ENCODE peak calls at places on chromosomes 1 and 21, in four cellular contexts. C, R, G and T are unnamed samples. For H3K9me3, the result is how much of the 10 kb centered on the place peaks cover.

GRCh38 chr1:203340112-203340804 is 10.7 kb downstream of the FMOD start:
- DNase-seq in R (peak), G (peak), C (peak), T (peak)

GRCh38 chr1:37372740-37373139 is 101.6 kb upstream of the ZC3H12A start:
- DNase-seq in C (no peak), G (no peak), R (no peak), T (no peak)

GRCh38 chr1:24996983-24997893 is 67.2 kb upstream of the RUNX3 start:
- DNase-seq in C (no peak), G (peak), R (no peak), T (no peak)

GRCh38 chr1:8358897-8359616 is 41.1 kb downstream of the SLC45A1 start:
- DNase-seq in R (no peak), G (no peak), C (no peak), T (no peak)

GRCh38 chr1:54805466-54805865 is 4.3 kb upstream of the TTC22 start:
- DNase-seq in R (no peak), C (no peak), G (no peak), T (no peak)

GRCh38 chr1:174239541-174239940 is 80.2 kb downstream of the RABGAP1L start:
- DNase-seq in R (no peak), C (no peak), G (no peak), T (no peak)

GRCh38 chr1:73176902-73177301 is 894.6 kb upstream of the NEGR1 start:
- DNase-seq in R (no peak), G (no peak), C (no peak), T (no peak)

GRCh38 chr1:241715956-241716355 is 63.9 kb downstream of the WDR64 start:
- DNase-seq in C (no peak), G (no peak), R (no peak), T (no peak)

GRCh38 chr1:33698316-33699035 is 165.4 kb upstream of the HMGB4 start:
- DNase-seq in R (no peak), G (no peak), C (no peak), T (no peak)

GRCh38 chr1:230863449-230863848 is 4.9 kb downstream of the C1orf198 start:
- DNase-seq in C (no peak), G (peak), R (peak), T (no peak)

GRCh38 chr1:25640646-25641328 is 24.2 kb downstream of the MAN1C1 start:
- DNase-seq in C (no peak), G (no peak), R (no peak), T (no peak)

GRCh38 chr1:209838537-209838936 is 10.8 kb downstream of the UTP25 start:
- DNase-seq in R (peak), G (peak), C (no peak), T (no peak)

GRCh38 chr1:16204634-16205332 is 7.7 kb downstream of the ARHGEF19 start:
- DNase-seq in C (no peak), G (no peak), R (peak), T (no peak)

GRCh38 chr1:172352435-172352834 is 68.0 kb upstream of the C1orf105 start:
- DNase-seq in G (no peak), R (no peak), C (no peak), T (no peak)

GRCh38 chr1:21665711-21666571 is 3.2 kb downstream of the RAP1GAP start:
- DNase-seq in G (no peak), R (peak), C (peak), T (no peak)

GRCh38 chr1:31038360-31038759 is 27.2 kb downstream of the PUM1 start:
- DNase-seq in C (no peak), R (no peak), G (no peak), T (no peak)

GRCh38 chr1:207868252-207868768 is 42.6 kb downstream of the CD34 start:
- DNase-seq in G (no peak), C (peak), R (peak), T (no peak)

GRCh38 chr21:34882719-34883131 is 166.4 kb downstream of the RUNX1 start:
- DNase-seq in C (no peak), R (no peak), G (no peak), T (no peak)

GRCh38 chr1:33122483-33123170 is 41.7 kb downstream of the AZIN2 start:
- DNase-seq in R (no peak), C (no peak), G (no peak), T (no peak)

GRCh38 chr1:37614105-37614504 is 18.4 kb upstream of the GNL2 start:
- DNase-seq in R (no peak), G (no peak), C (no peak), T (no peak)

GRCh38 chr1:168801032-168801745 is 72.2 kb upstream of the DPT start:
- DNase-seq in R (no peak), G (peak), C (no peak), T (no peak)

GRCh38 chr21:42781150-42781980 is 98.0 kb downstream of the WDR4 start:
- DNase-seq in G (peak), C (peak), R (peak), T (no peak)

GRCh38 chr1:201455098-201455497 is 13.9 kb downstream of the PHLDA3 start:
- DNase-seq in G (no peak), R (no peak), C (no peak), T (no peak)

GRCh38 chr1:193031431-193031830 is 27.7 kb downstream of the UCHL5 start:
- DNase-seq in C (no peak), G (peak), R (no peak), T (no peak)

GRCh38 chr21:34243562-34243961 is 120.2 kb upstream of the KCNE2 start:
- DNase-seq in R (peak), C (no peak), G (peak), T (no peak)

GRCh38 chr1:41957568-41957967 is 38.8 kb upstream of the HIVEP3 start:
- DNase-seq in R (no peak), C (no peak), G (no peak), T (no peak)

GRCh38 chr1:204714861-204715511 is 29.4 kb upstream of the LRRN2 start:
- DNase-seq in R (no peak), C (no peak), G (no peak), T (no peak)

GRCh38 chr1:29833596-29833995 is 597.3 kb downstream of the PTPRU start:
- DNase-seq in G (no peak), R (peak), C (no peak), T (no peak)

GRCh38 chr1:56821462-56821797 is 2.2 kb upstream of the FYB2 start:
- DNase-seq in G (peak), R (no peak), C (no peak), T (no peak)

GRCh38 chr1:222243902-222244301 is 304.0 kb downstream of the HHIPL2 start:
- DNase-seq in G (no peak), R (no peak), C (no peak), T (no peak)

GRCh38 chr1:46806196-46807020 is 7.6 kb downstream of the CYP4B1 start:
- DNase-seq in R (peak), C (peak), G (peak), T (no peak)

GRCh38 chr1:194045416-194045815 is 859.0 kb upstream of the B3GALT2 start:
- DNase-seq in G (no peak), R (no peak), C (no peak), T (no peak)

GRCh38 chr1:197958438-197958837 is 41.3 kb downstream of the LHX9 start:
- DNase-seq in G (no peak), C (no peak), R (no peak), T (no peak)

GRCh38 chr1:213940947-213941346 is 46.8 kb upstream of the PROX1 start:
- DNase-seq in G (no peak), R (no peak), C (no peak), T (no peak)

GRCh38 chr1:204314209-204314892 is 45.4 kb downstream of the PLEKHA6 start:
- DNase-seq in G (peak), R (no peak), C (no peak), T (no peak)

GRCh38 chr1:98203461-98203860 is 282.6 kb upstream of the DPYD start:
- DNase-seq in G (no peak), C (no peak), R (no peak), T (no peak)

DNA sequence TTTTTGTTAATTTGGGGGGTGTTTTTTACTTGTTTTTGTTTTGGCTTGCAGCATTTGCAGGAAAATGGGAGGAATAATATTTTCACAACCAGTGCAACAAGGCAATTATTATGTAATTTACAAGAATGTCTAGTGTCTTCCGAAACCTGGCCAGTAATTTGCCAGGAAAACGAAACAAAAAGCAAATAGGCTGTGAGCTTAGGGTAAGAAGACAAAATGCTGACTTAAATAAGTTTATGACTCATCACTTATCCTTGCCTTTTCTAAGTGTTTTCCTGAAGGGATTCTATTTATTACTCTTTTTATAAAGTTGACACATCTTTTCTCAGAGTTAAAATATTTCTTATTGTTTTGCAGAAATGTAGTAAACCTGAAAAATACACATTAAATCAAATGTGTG is 49.8 kb downstream of the KCNT2 start:
- DNase-seq in C (peak), R (no peak), G (peak), T (no peak)
- H3K4me3 ChIP-seq in C (no peak), R (no peak), G (no peak), T (no peak)

DNA sequence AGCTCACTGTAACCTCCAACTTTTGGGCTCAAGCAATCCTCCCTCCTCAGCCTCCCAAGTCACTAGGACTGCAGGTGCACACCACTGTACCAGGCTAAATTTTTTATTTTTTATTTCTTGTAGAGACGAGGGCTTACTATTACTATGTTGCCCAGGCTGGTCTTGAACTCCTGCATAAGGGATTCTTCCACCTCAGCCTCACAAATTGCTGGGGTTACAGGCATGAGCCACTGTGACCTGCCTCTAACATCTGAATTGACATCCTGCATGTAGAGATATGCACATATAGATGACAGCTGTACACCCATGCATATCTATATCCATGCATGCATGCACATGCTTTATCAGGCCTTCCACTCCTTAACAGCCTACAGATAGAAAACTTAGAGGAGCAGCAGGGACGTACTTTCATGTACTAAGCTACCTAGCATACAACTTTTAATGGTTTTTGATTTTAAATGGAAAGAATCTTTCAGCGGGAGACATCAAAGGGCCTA is 740.9 kb upstream of the TPTE start:
- DNase-seq in C (no peak), G (no peak), R (no peak), T (no peak)
- H3K9me3 ChIP-seq in C (half or more), G (under half), R (half or more), T (under half)

GRCh38 chr21:36694041-36694515 is 4.8 kb upstream of the SIM2 start:
- DNase-seq in G (no peak), C (no peak), R (no peak), T (no peak)

GRCh38 chr21:36693144-36694040 is 5.5 kb upstream of the SIM2 start:
- DNase-seq in R (no peak), G (no peak), C (no peak), T (no peak)

GRCh38 chr21:36695283-36695634 is 3.7 kb upstream of the SIM2 start:
- DNase-seq in G (no peak), R (no peak), C (no peak), T (no peak)

GRCh38 chr21:36695671-36696389 is 3.1 kb upstream of the SIM2 start:
- DNase-seq in R (no peak), C (no peak), G (no peak), T (no peak)

DNA sequence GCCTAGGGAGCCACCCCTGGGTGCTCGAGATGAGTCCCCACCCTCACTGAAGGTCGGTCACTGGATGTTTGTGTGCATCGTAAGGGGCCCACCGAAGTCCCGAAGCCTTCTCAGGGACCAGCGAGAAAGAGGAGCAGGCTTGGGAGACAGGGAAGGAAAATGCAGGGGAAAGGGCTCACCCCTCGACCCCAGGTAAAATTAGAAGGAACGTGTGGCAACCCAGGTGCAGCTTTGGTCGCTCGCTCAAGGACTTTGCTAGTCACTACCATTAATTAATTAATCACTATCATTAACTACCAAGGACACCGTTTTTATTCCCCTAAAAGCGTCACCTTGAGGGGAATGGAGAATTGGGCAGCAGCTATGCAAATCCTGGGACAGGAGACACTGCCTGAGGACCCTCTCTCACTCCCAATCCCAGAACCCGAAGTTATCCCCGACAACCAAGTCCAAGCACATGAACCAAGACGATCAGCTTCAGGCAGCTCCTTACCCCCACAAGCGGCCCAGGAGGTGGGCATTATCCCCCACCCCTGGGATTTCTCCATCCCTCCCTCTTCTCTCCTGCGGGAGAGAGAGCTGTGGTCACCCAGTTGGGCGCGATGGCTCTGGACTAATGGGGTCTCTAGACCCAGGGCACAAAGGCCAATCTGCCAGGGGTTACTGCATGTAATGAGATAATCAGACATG is 4.2 kb upstream of the SIM2 start:
- DNase-seq in R (no peak), C (no peak), G (no peak), T (no peak)
- H3K4me3 ChIP-seq in R (no peak), C (no peak), G (no peak), T (no peak)

GRCh38 chr1:2934642-2935081 is 86.6 kb upstream of the ACTRT2 start:
- DNase-seq in C (no peak), G (no peak), R (no peak), T (no peak)
- H3K9me3 ChIP-seq in C (under half), G (under half), R (under half), T (under half)

GRCh38 chr1:167500283-167500860 is 18.0 kb downstream of the CD247 start:
- DNase-seq in R (no peak), C (no peak), G (no peak), T (no peak)
- H3K4me3 ChIP-seq in R (no peak), C (no peak), G (no peak), T (no peak)

GRCh38 chr1:63320024-63320799 is 2.2 kb upstream of the FOXD3 start:
- DNase-seq in R (no peak), C (no peak), G (no peak), T (no peak)

GRCh38 chr1:63321061-63321787 is 1.1 kb upstream of the FOXD3 start:
- DNase-seq in C (no peak), G (no peak), R (no peak), T (no peak)

GRCh38 chr1:63317814-63318156 is 4.6 kb upstream of the FOXD3 start:
- DNase-seq in G (no peak), C (no peak), R (no peak), T (no peak)

GRCh38 chr1:63318255-63319068 is 3.9 kb upstream of the FOXD3 start:
- DNase-seq in R (no peak), G (no peak), C (no peak), T (no peak)

GRCh38 chr1:63319069-63320023 is 3.0 kb upstream of the FOXD3 start:
- DNase-seq in C (no peak), R (no peak), G (no peak), T (no peak)
- H3K9me3 ChIP-seq in C (under half), R (under half), G (under half), T (under half)

GRCh38 chr1:90220941-90221693 is 226.2 kb downstream of the ZNF326 start:
- DNase-seq in G (peak), R (no peak), C (peak), T (no peak)

GRCh38 chr1:90223401-90223800 is 228.5 kb downstream of the ZNF326 start:
- DNase-seq in G (no peak), R (no peak), C (no peak), T (no peak)

GRCh38 chr1:90220496-90220895 is 225.6 kb downstream of the ZNF326 start:
- DNase-seq in R (no peak), G (no peak), C (no peak), T (no peak)
- H3K4me3 ChIP-seq in R (no peak), G (no peak), C (no peak), T (no peak)

DNA sequence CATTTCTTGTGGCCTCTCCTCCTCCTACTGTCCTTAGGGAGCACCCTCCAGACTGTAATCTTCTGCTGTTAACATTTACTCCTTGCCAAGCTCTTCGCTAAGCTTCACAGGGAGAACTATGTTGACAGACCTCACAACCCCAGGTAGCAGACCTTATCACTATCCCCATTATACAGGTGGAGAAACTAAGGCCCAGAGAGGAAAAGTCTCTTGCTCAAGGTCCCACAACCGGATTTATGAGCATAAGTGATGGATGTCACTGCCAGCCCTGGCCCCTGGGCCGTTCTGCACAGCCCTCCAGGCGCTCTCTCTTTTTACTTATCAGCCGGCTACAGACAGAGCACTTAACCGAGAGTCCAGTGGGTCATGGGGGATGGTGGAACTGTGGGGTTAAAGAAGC is 18.1 kb downstream of the LYPD8 start:
- DNase-seq in C (no peak), R (no peak), G (no peak), T (no peak)
- H3K9me3 ChIP-seq in C (under half), R (under half), G (under half), T (under half)

GRCh38 chr1:156601892-156602291 is 613 bp upstream of the GPATCH4 start:
- DNase-seq in C (no peak), R (no peak), G (no peak), T (no peak)
- H3K4me3 ChIP-seq in C (peak), R (peak), G (peak), T (peak)

GRCh38 chr21:25577765-25578069 is 29.6 kb downstream of the MRPL39 start:
- DNase-seq in R (no peak), C (no peak), G (no peak), T (no peak)
- H3K9me3 ChIP-seq in R (under half), C (under half), G (under half), T (under half)